ENCODE peak calls at places on chromosomes 5 and 9, in seven cellular contexts. S is IMR-90, L is neuronal stem cell, A is mesendoderm, D is H1, C is trophoblast cell, P is mesenchymal stem cell. F is an unnamed sample.

GRCh38 chr5:149550267-149550582 is 1.0 kb downstream of the CSNK1A1 start:
- DNase-seq in S (peak; percentile 71), L (no peak), A (no peak), D (no peak), C (no peak), P (peak; percentile 66), F (no peak)

GRCh38 chr9:110443146-110443877 is 105.6 kb upstream of the TXNDC8 start:
- DNase-seq in S (peak; percentile 84), L (no peak), A (no peak), D (no peak), C (peak; percentile 34), P (peak; percentile 93), F (no peak)

GRCh38 chr9:137789295-137789895 is 88.2 kb upstream of the CACNA1B start:
- DNase-seq in S (no peak), L (no peak), A (no peak), D (no peak), C (no peak), P (no peak), F (no peak)

GRCh38 chr9:93903886-93904648 is 51.1 kb downstream of the BARX1 start:
- DNase-seq in S (no peak), L (no peak), A (no peak), D (no peak), C (no peak), P (no peak), F (no peak)

GRCh38 chr5:173707392-173707791 is 90.9 kb upstream of the BOD1 start:
- DNase-seq in S (peak; percentile 44), L (no peak), A (no peak), D (no peak), C (no peak), P (peak; percentile 56), F (no peak)

GRCh38 chr9:34413229-34413852 is 36.6 kb upstream of the MYORG start:
- DNase-seq in S (peak; percentile 43), L (peak; percentile 70), A (peak; percentile 69), D (no peak), C (peak; percentile 6), P (peak; percentile 54), F (peak; percentile 58)

GRCh38 chr9:133120343-133121199 is 469 bp downstream of the RALGDS start:
- DNase-seq in S (no peak), L (no peak), A (no peak), D (no peak), C (no peak), P (no peak), F (peak; percentile 43)

GRCh38 chr9:110283736-110284135 is 27.4 kb upstream of the TXN start:
- DNase-seq in S (no peak), L (no peak), A (no peak), D (no peak), C (no peak), P (no peak), F (no peak)

GRCh38 chr5:2560435-2560834 is 191.0 kb downstream of the IRX2 start:
- DNase-seq in S (no peak), L (no peak), A (no peak), D (no peak), C (no peak), P (no peak), F (no peak)

GRCh38 chr9:14424323-14424722 is 110.4 kb upstream of the NFIB start:
- DNase-seq in S (no peak), L (no peak), A (no peak), D (no peak), C (no peak), P (no peak), F (no peak)

GRCh38 chr9:90870646-90871326 is 69.2 kb downstream of the SYK start:
- DNase-seq in S (peak; percentile 44), L (peak; percentile 20), A (peak; percentile 22), D (no peak), C (peak; percentile 10), P (peak; percentile 54), F (no peak)

GRCh38 chr9:90874194-90874593 is 72.6 kb downstream of the SYK start:
- DNase-seq in S (no peak), L (no peak), A (no peak), D (no peak), C (no peak), P (no peak), F (no peak)

GRCh38 chr9:90871327-90871935 is 69.8 kb downstream of the SYK start:
- DNase-seq in S (no peak), L (no peak), A (no peak), D (no peak), C (peak; percentile 67), P (no peak), F (no peak)

GRCh38 chr9:90872835-90873294 is 71.2 kb downstream of the SYK start:
- DNase-seq in S (no peak), L (no peak), A (no peak), D (no peak), C (no peak), P (no peak), F (no peak)

DNA sequence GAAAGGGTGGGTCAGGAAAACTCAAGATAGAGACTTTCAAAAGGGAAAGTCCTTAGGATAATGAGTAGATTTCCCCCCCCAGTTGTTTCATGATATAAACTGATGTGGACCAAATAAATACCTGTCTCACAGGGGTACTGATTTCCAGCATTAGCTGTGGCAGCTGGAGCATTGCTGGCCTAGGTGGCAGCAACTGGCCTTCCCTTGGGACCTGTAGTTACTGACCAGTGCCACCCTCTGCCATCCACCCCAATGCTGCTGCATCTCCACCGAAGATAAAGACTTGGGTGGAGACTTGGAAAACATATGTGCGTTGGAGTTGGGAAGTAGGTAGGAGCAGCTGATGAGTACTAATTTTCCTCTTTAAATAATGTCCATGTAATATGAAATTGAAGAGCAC is 71.8 kb downstream of the SYK start:
- DNase-seq in S (no peak), L (no peak), A (no peak), D (no peak), C (no peak), P (no peak), F (no peak)
- H2BK5ac ChIP-seq in S (no peak overlapping the region), L (no peak overlapping the region), A (no peak overlapping the region), D (no peak overlapping the region), C (no peak overlapping the region), P (no peak overlapping the region), F (no peak overlapping the region)

DNA sequence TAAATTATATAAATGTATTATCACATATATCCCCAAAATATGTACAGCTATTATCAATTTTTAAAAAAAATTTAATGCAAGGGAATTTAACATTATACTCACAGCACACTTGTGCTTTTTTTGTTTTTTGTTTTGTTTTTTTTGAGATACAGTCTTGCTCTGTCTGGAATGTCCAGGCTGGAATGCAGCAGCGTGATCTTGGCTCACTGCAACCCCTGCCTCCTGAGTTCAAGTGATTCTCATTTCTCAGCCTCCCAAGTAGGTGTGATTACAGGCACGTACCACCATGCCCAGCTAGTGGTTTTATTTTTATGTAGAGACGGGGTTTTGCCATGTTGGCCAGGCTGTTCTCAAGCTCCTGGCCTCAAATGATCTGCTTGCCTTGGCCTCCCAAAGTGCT is 58.3 kb downstream of the GLIS3 start:
- DNase-seq in S (no peak), L (no peak), A (no peak), D (no peak), C (peak; percentile 41), P (no peak), F (no peak)
- H2BK5ac ChIP-seq in S (no peak overlapping the region), L (no peak overlapping the region), A (no peak overlapping the region), D (no peak overlapping the region), C (no peak overlapping the region), P (peak overlapping the region; percentile 48), F (no peak overlapping the region)

GRCh38 chr9:77541055-77541454 is 107.1 kb downstream of the GNA14 start:
- DNase-seq in S (no peak), L (no peak), A (no peak), D (no peak), C (no peak), P (no peak), F (no peak)
- H2BK5ac ChIP-seq in S (no peak overlapping the region), L (no peak overlapping the region), A (no peak overlapping the region), D (no peak overlapping the region), C (no peak overlapping the region), P (no peak overlapping the region), F (no peak overlapping the region)

GRCh38 chr5:162996052-162996451 is 441.3 kb upstream of the CCNG1 start:
- DNase-seq in S (no peak), L (no peak), A (no peak), D (no peak), C (no peak), P (no peak), F (no peak)
- H2BK5ac ChIP-seq in S (no peak overlapping the region), L (no peak overlapping the region), A (no peak overlapping the region), D (no peak overlapping the region), C (no peak overlapping the region), P (no peak overlapping the region), F (no peak overlapping the region)

F was measured in H9.